ENCODE peak calls at places on chromosomes 2 and 18, in five cellular contexts. One of them, this sample, is unnamed.

GRCh38 chr2:169676357-169676756 is 17.8 kb downstream of the CFAP210 start:
- DNase-seq in EH: no peak
- DNase-seq in activated CD4-positive, CD25-positive, alpha-beta regulatory T cell: no peak
- DNase-seq in NCI-H69: peak
- DNase-seq in amniotic stem cell: no peak
- DNase-seq in this sample: no peak

GRCh38 chr18:3230401-3231334 is 10.9 kb upstream of the MYOM1 start:
- DNase-seq in EH: peak
- DNase-seq in activated CD4-positive, CD25-positive, alpha-beta regulatory T cell: no peak
- DNase-seq in NCI-H69: peak
- DNase-seq in amniotic stem cell: no peak
- DNase-seq in this sample: peak

GRCh38 chr2:8009010-8009597 is 672.8 kb upstream of the ID2 start:
- DNase-seq in EH: peak
- DNase-seq in activated CD4-positive, CD25-positive, alpha-beta regulatory T cell: no peak
- DNase-seq in NCI-H69: peak
- DNase-seq in amniotic stem cell: no peak
- DNase-seq in this sample: peak

GRCh38 chr2:186883666-186884065 is 34.7 kb upstream of the ZSWIM2 start:
- DNase-seq in EH: peak
- DNase-seq in activated CD4-positive, CD25-positive, alpha-beta regulatory T cell: no peak
- DNase-seq in NCI-H69: no peak
- DNase-seq in amniotic stem cell: no peak
- DNase-seq in this sample: peak

GRCh38 chr2:97966545-97967215 is 29.1 kb downstream of the TMEM131 start:
- DNase-seq in EH: no peak
- DNase-seq in activated CD4-positive, CD25-positive, alpha-beta regulatory T cell: no peak
- DNase-seq in NCI-H69: peak
- DNase-seq in amniotic stem cell: no peak
- DNase-seq in this sample: peak

GRCh38 chr2:238220274-238220891 is 16.9 kb upstream of the ILKAP start:
- DNase-seq in EH: no peak
- DNase-seq in activated CD4-positive, CD25-positive, alpha-beta regulatory T cell: no peak
- DNase-seq in NCI-H69: no peak
- DNase-seq in amniotic stem cell: no peak
- DNase-seq in this sample: no peak

GRCh38 chr18:62610509-62611394 is 87.9 kb downstream of the ZCCHC2 start:
- DNase-seq in EH: no peak
- DNase-seq in activated CD4-positive, CD25-positive, alpha-beta regulatory T cell: no peak
- DNase-seq in NCI-H69: peak
- DNase-seq in amniotic stem cell: no peak
- DNase-seq in this sample: no peak

GRCh38 chr2:178787934-178788333 is 19.3 kb downstream of the TTN start:
- DNase-seq in EH: no peak
- DNase-seq in activated CD4-positive, CD25-positive, alpha-beta regulatory T cell: no peak
- DNase-seq in NCI-H69: no peak
- DNase-seq in amniotic stem cell: no peak
- DNase-seq in this sample: no peak

GRCh38 chr2:43039376-43040080 is 186.9 kb downstream of the ZFP36L2 start:
- DNase-seq in EH: no peak
- DNase-seq in activated CD4-positive, CD25-positive, alpha-beta regulatory T cell: no peak
- DNase-seq in NCI-H69: no peak
- DNase-seq in amniotic stem cell: no peak
- DNase-seq in this sample: no peak

GRCh38 chr18:39297225-39297624 is 1731.6 kb upstream of the CELF4 start:
- DNase-seq in EH: no peak
- DNase-seq in activated CD4-positive, CD25-positive, alpha-beta regulatory T cell: no peak
- DNase-seq in NCI-H69: no peak
- DNase-seq in amniotic stem cell: no peak
- DNase-seq in this sample: no peak

GRCh38 chr18:9683418-9684396 is 24.4 kb upstream of the RAB31 start:
- DNase-seq in EH: peak
- DNase-seq in activated CD4-positive, CD25-positive, alpha-beta regulatory T cell: no peak
- DNase-seq in NCI-H69: peak
- DNase-seq in amniotic stem cell: peak
- DNase-seq in this sample: peak

GRCh38 chr18:25786778-25787177 is 303.6 kb downstream of the SS18 start:
- DNase-seq in EH: peak
- DNase-seq in activated CD4-positive, CD25-positive, alpha-beta regulatory T cell: no peak
- DNase-seq in NCI-H69: no peak
- DNase-seq in amniotic stem cell: peak
- DNase-seq in this sample: peak

GRCh38 chr2:196719565-196719872 is 80.0 kb downstream of the GTF3C3 start:
- DNase-seq in EH: no peak
- DNase-seq in activated CD4-positive, CD25-positive, alpha-beta regulatory T cell: no peak
- DNase-seq in NCI-H69: no peak
- DNase-seq in amniotic stem cell: no peak
- DNase-seq in this sample: no peak

GRCh38 chr2:121748202-121748601 is 7.2 kb upstream of the TSN start:
- DNase-seq in EH: peak
- DNase-seq in activated CD4-positive, CD25-positive, alpha-beta regulatory T cell: no peak
- DNase-seq in NCI-H69: peak
- DNase-seq in amniotic stem cell: peak
- DNase-seq in this sample: peak

GRCh38 chr2:64562148-64562784 is 38.1 kb downstream of the AFTPH start:
- DNase-seq in EH: peak
- DNase-seq in activated CD4-positive, CD25-positive, alpha-beta regulatory T cell: no peak
- DNase-seq in NCI-H69: peak
- DNase-seq in amniotic stem cell: no peak
- DNase-seq in this sample: peak

GRCh38 chr2:177076636-177077179 is 135.9 kb upstream of the HNRNPA3 start:
- DNase-seq in EH: no peak
- DNase-seq in activated CD4-positive, CD25-positive, alpha-beta regulatory T cell: no peak
- DNase-seq in NCI-H69: peak
- DNase-seq in amniotic stem cell: no peak
- DNase-seq in this sample: no peak

GRCh38 chr2:173997779-173998178 is 32.6 kb upstream of the SP3 start:
- DNase-seq in EH: no peak
- DNase-seq in activated CD4-positive, CD25-positive, alpha-beta regulatory T cell: no peak
- DNase-seq in NCI-H69: no peak
- DNase-seq in amniotic stem cell: no peak
- DNase-seq in this sample: peak

GRCh38 chr2:148814853-148815419 is 60.1 kb upstream of the KIF5C start:
- DNase-seq in EH: peak
- DNase-seq in activated CD4-positive, CD25-positive, alpha-beta regulatory T cell: no peak
- DNase-seq in NCI-H69: no peak
- DNase-seq in amniotic stem cell: no peak
- DNase-seq in this sample: peak

GRCh38 chr18:55381277-55381676 is 206.7 kb downstream of the TCF4 start:
- DNase-seq in EH: peak
- DNase-seq in activated CD4-positive, CD25-positive, alpha-beta regulatory T cell: no peak
- DNase-seq in NCI-H69: no peak
- DNase-seq in amniotic stem cell: no peak
- DNase-seq in this sample: peak

GRCh38 chr2:65128297-65129190 is 1.4 kb downstream of the RAB1A start:
- DNase-seq in EH: peak
- DNase-seq in activated CD4-positive, CD25-positive, alpha-beta regulatory T cell: no peak
- DNase-seq in NCI-H69: peak
- DNase-seq in amniotic stem cell: no peak
- DNase-seq in this sample: peak

GRCh38 chr2:98457045-98457696 is 12.5 kb downstream of the INPP4A start:
- DNase-seq in EH: peak
- DNase-seq in activated CD4-positive, CD25-positive, alpha-beta regulatory T cell: no peak
- DNase-seq in NCI-H69: no peak
- DNase-seq in amniotic stem cell: peak
- DNase-seq in this sample: peak

GRCh38 chr18:45793295-45793965 is 32.0 kb upstream of the SIGLEC15 start:
- DNase-seq in EH: peak
- DNase-seq in activated CD4-positive, CD25-positive, alpha-beta regulatory T cell: no peak
- DNase-seq in NCI-H69: peak
- DNase-seq in amniotic stem cell: peak
- DNase-seq in this sample: peak

GRCh38 chr2:209556354-209556961 is 132.6 kb downstream of the MAP2 start:
- DNase-seq in EH: peak
- DNase-seq in activated CD4-positive, CD25-positive, alpha-beta regulatory T cell: no peak
- DNase-seq in NCI-H69: peak
- DNase-seq in amniotic stem cell: no peak
- DNase-seq in this sample: peak

GRCh38 chr18:8496186-8496585 is 113.1 kb upstream of the RAB12 start:
- DNase-seq in EH: peak
- DNase-seq in activated CD4-positive, CD25-positive, alpha-beta regulatory T cell: no peak
- DNase-seq in NCI-H69: no peak
- DNase-seq in amniotic stem cell: no peak
- DNase-seq in this sample: no peak

GRCh38 chr18:31555971-31556747 is 35.5 kb upstream of the TTR start:
- DNase-seq in EH: peak
- DNase-seq in activated CD4-positive, CD25-positive, alpha-beta regulatory T cell: no peak
- DNase-seq in NCI-H69: peak
- DNase-seq in amniotic stem cell: peak
- DNase-seq in this sample: peak

GRCh38 chr2:27369471-27370025 is 590 bp downstream of the EIF2B4 start:
- DNase-seq in EH: peak
- DNase-seq in activated CD4-positive, CD25-positive, alpha-beta regulatory T cell: no peak
- DNase-seq in NCI-H69: peak
- DNase-seq in amniotic stem cell: peak
- DNase-seq in this sample: peak

GRCh38 chr2:173400760-173401159 is 46.1 kb downstream of the CDCA7 start:
- DNase-seq in EH: peak
- DNase-seq in activated CD4-positive, CD25-positive, alpha-beta regulatory T cell: no peak
- DNase-seq in NCI-H69: peak
- DNase-seq in amniotic stem cell: no peak
- DNase-seq in this sample: peak

GRCh38 chr2:43105586-43106562 is 120.5 kb downstream of the ZFP36L2 start:
- DNase-seq in EH: peak
- DNase-seq in activated CD4-positive, CD25-positive, alpha-beta regulatory T cell: no peak
- DNase-seq in NCI-H69: peak
- DNase-seq in amniotic stem cell: no peak
- DNase-seq in this sample: peak

GRCh38 chr18:59650266-59650820 is 46.9 kb downstream of the CCBE1 start:
- DNase-seq in EH: peak
- DNase-seq in activated CD4-positive, CD25-positive, alpha-beta regulatory T cell: no peak
- DNase-seq in NCI-H69: no peak
- DNase-seq in amniotic stem cell: no peak
- DNase-seq in this sample: no peak

GRCh38 chr18:11362856-11363255 is 213.5 kb upstream of the PIEZO2 start:
- DNase-seq in EH: no peak
- DNase-seq in activated CD4-positive, CD25-positive, alpha-beta regulatory T cell: no peak
- DNase-seq in NCI-H69: no peak
- DNase-seq in amniotic stem cell: no peak
- DNase-seq in this sample: no peak

GRCh38 chr2:138274421-138275291 is 226.9 kb upstream of the SPOPL start:
- DNase-seq in EH: peak
- DNase-seq in activated CD4-positive, CD25-positive, alpha-beta regulatory T cell: no peak
- DNase-seq in NCI-H69: peak
- DNase-seq in amniotic stem cell: no peak
- DNase-seq in this sample: peak